ENCODE peak calls at places on chromosomes 2 and 18, in eight cellular contexts. Y is ovary, Q is neuronal stem cell, U is astrocyte, F is mesenchymal stem cell, D is cardiac muscle cell, S is thoracic aorta, C is BE2C. T is an unnamed sample.

GRCh38 chr18:41809652-41810051 is 145.4 kb upstream of the PIK3C3 start:
- DNase-seq in Y (no peak), Q (no peak), U (no peak), F (peak; percentile 2), D (no peak), S (no peak), C (no peak), T (no peak)

GRCh38 chr2:8374782-8375181 is 307.1 kb upstream of the ID2 start:
- DNase-seq in Y (no peak), Q (no peak), U (no peak), F (no peak), D (no peak), S (no peak), C (no peak), T (no peak)

GRCh38 chr18:6055711-6056110 is 160.4 kb upstream of the TMEM200C start:
- DNase-seq in Y (no peak), Q (no peak), U (peak; percentile 90), F (peak; percentile 74), D (no peak), S (no peak), C (no peak), T (peak; percentile 69)

GRCh38 chr2:122108186-122108585 is 352.7 kb downstream of the TSN start:
- DNase-seq in Y (no peak), Q (no peak), U (no peak), F (no peak), D (peak; percentile 28), S (no peak), C (peak; percentile 54), T (no peak)

GRCh38 chr2:119659601-119660342 is 19.2 kb upstream of the TMEM177 start:
- DNase-seq in Y (peak; percentile 18), Q (peak; percentile 33), U (no peak), F (peak; percentile 35), D (peak; percentile 58), S (no peak), C (peak; percentile 41), T (peak; percentile 28)

GRCh38 chr2:114113527-114113926 is 223.6 kb downstream of the ACTR3 start:
- DNase-seq in Y (no peak), Q (no peak), U (no peak), F (no peak), D (no peak), S (no peak), C (no peak), T (no peak)

GRCh38 chr2:169625781-169626180 is 41.6 kb downstream of the PPIG start:
- DNase-seq in Y (no peak), Q (no peak), U (no peak), F (no peak), D (no peak), S (no peak), C (no peak), T (no peak)

GRCh38 chr18:35432565-35433001 is 55.4 kb upstream of the ZNF396 start:
- DNase-seq in Y (no peak), Q (no peak), U (peak; percentile 24), F (no peak), D (no peak), S (no peak), C (no peak), T (no peak)

GRCh38 chr2:37377187-37377532 is 32.7 kb downstream of the QPCT start:
- DNase-seq in Y (no peak), Q (no peak), U (peak; percentile 88), F (peak; percentile 19), D (no peak), S (no peak), C (no peak), T (peak; percentile 33)

GRCh38 chr2:237201461-237202287 is 116.0 kb downstream of the COPS8 start:
- DNase-seq in Y (no peak), Q (no peak), U (peak; percentile 98), F (peak; percentile 97), D (no peak), S (no peak), C (peak; percentile 26), T (peak; percentile 92)

GRCh38 chr2:176755537-176756135 is 457.0 kb upstream of the HNRNPA3 start:
- DNase-seq in Y (no peak), Q (no peak), U (no peak), F (no peak), D (no peak), S (no peak), C (no peak), T (no peak)

GRCh38 chr2:156192468-156192867 is 140.1 kb downstream of the NR4A2 start:
- DNase-seq in Y (no peak), Q (no peak), U (no peak), F (peak; percentile 3), D (no peak), S (no peak), C (no peak), T (no peak)

GRCh38 chr2:54691439-54692135 is 31.9 kb upstream of the EML6 start:
- DNase-seq in Y (no peak), Q (no peak), U (no peak), F (no peak), D (no peak), S (no peak), C (no peak), T (no peak)

GRCh38 chr18:56374005-56374655 is 264.3 kb downstream of the TXNL1 start:
- DNase-seq in Y (no peak), Q (no peak), U (peak; percentile 13), F (peak; percentile 4), D (no peak), S (no peak), C (no peak), T (no peak)

GRCh38 chr2:206526416-206526815 is 83.1 kb downstream of the ADAM23 start:
- DNase-seq in Y (no peak), Q (no peak), U (no peak), F (no peak), D (no peak), S (no peak), C (no peak), T (no peak)

GRCh38 chr2:175744000-175744399 is 258.1 kb downstream of the LNPK start:
- DNase-seq in Y (no peak), Q (no peak), U (peak; percentile 25), F (no peak), D (no peak), S (no peak), C (no peak), T (no peak)

GRCh38 chr2:238727585-238728321 is 120.1 kb upstream of the TWIST2 start:
- DNase-seq in Y (no peak), Q (no peak), U (peak; percentile 61), F (peak; percentile 7), D (no peak), S (no peak), C (no peak), T (peak; percentile 79)

GRCh38 chr18:35409921-35410320 is 32.8 kb upstream of the ZNF396 start:
- DNase-seq in Y (no peak), Q (no peak), U (no peak), F (no peak), D (no peak), S (no peak), C (no peak), T (peak; percentile 5)

GRCh38 chr2:72827999-72828646 is 2.3 kb upstream of the EXOC6B start:
- DNase-seq in Y (no peak), Q (no peak), U (peak; percentile 88), F (peak; percentile 57), D (no peak), S (no peak), C (no peak), T (peak; percentile 30)

GRCh38 chr18:52326001-52326400 is 14.0 kb upstream of the DCC start:
- DNase-seq in Y (no peak), Q (no peak), U (peak; percentile 54), F (peak; percentile 24), D (peak; percentile 24), S (no peak), C (no peak), T (no peak)

GRCh38 chr2:53104263-53104662 is 663.3 kb upstream of the CHAC2 start:
- DNase-seq in Y (no peak), Q (peak; percentile 31), U (peak; percentile 87), F (peak; percentile 25), D (no peak), S (no peak), C (no peak), T (no peak)

GRCh38 chr2:11577101-11577883 is 43.4 kb downstream of the GREB1 start:
- DNase-seq in Y (no peak), Q (no peak), U (no peak), F (no peak), D (no peak), S (no peak), C (no peak), T (no peak)

GRCh38 chr2:84776011-84776410 is 104.9 kb downstream of the TRABD2A start:
- DNase-seq in Y (no peak), Q (no peak), U (peak; percentile 6), F (no peak), D (no peak), S (no peak), C (no peak), T (peak; percentile 47)
- H3K9me3 ChIP-seq in Y (no peaks in the 10 kb centered on the region), Q (no peaks in the 10 kb centered on the region), U (no peaks in the 10 kb centered on the region), F (peaks cover 38% of the 10 kb centered on the region), D (no peaks in the 10 kb centered on the region), S (peaks cover 6% of the 10 kb centered on the region), C (no peaks in the 10 kb centered on the region), T (peaks cover 24% of the 10 kb centered on the region)

GRCh38 chr18:33669589-33669988 is 91.6 kb downstream of the ASXL3 start:
- DNase-seq in Y (no peak), Q (no peak), U (no peak), F (no peak), D (no peak), S (no peak), C (no peak), T (no peak)
- H3K4me3 ChIP-seq in Y (no peak overlapping the region), Q (no peak overlapping the region), U (no peak overlapping the region), F (no peak overlapping the region), D (no peak overlapping the region), S (no peak overlapping the region), C (no peak overlapping the region), T (no peak overlapping the region)

GRCh38 chr2:151423760-151424159 is 14.1 kb downstream of the RIF1 start:
- DNase-seq in Y (no peak), Q (no peak), U (no peak), F (no peak), D (no peak), S (no peak), C (no peak), T (no peak)

GRCh38 chr2:151417650-151418049 is 7.9 kb downstream of the RIF1 start:
- DNase-seq in Y (no peak), Q (no peak), U (no peak), F (no peak), D (no peak), S (no peak), C (no peak), T (no peak)

DNA sequence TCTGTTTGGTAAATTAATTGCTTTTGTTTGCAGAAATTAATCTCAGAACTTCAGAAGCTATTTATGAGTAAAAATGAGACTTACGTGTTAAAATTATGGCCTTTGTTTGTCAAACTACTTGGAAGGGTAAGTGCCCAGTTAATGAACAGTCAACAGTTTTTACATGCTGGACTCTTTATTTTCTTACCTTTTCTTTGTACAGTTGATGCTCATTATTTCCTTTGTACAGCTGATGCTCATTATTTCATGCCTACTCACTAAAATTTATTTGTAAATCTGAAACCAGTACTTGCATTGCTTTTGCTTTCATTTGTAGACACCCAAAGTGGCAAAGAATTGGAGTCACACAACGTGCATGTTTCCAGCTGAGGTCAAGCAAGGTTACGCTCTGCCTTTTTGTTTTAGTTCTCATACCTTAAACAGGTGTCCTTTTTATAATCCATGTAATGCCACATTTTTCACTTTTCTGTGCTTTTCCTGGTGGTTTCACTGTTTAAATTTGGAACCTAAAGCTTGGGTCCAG is 13.3 kb downstream of the RIF1 start:
- DNase-seq in Y (no peak), Q (no peak), U (no peak), F (no peak), D (no peak), S (no peak), C (no peak), T (no peak)
- H3K36me3 ChIP-seq in Y (no peaks in the 10 kb centered on the region), Q (peaks cover 24% of the 10 kb centered on the region), U (peaks cover 31% of the 10 kb centered on the region), F (peaks cover 69% of the 10 kb centered on the region), D (peaks cover 49% of the 10 kb centered on the region), S (peaks cover 28% of the 10 kb centered on the region), C (peaks cover 20% of the 10 kb centered on the region), T (peaks cover 83% of the 10 kb centered on the region)

GRCh38 chr2:16051841-16052564 is 111.7 kb downstream of the MYCN start:
- DNase-seq in Y (no peak), Q (no peak), U (no peak), F (no peak), D (no peak), S (no peak), C (peak; percentile 98), T (no peak)
- H3K9me3 ChIP-seq in Y (no peaks in the 10 kb centered on the region), Q (no peaks in the 10 kb centered on the region), U (peaks cover 10% of the 10 kb centered on the region), F (no peaks in the 10 kb centered on the region), D (no peaks in the 10 kb centered on the region), S (no peaks in the 10 kb centered on the region), C (peaks cover 13% of the 10 kb centered on the region), T (no peaks in the 10 kb centered on the region)